ENCODE peak calls at places on chromosomes 12 and 14, in eight cellular contexts. One of them, this sample, is unnamed.

GRCh38 chr12:127628655-127629054 is 638.3 kb upstream of the TMEM132C start:
- DNase-seq in right lobe of liver: no peak
- DNase-seq in A549: no peak
- DNase-seq in heart left ventricle: no peak
- DNase-seq in ovary: no peak
- DNase-seq in IMR-90: peak
- DNase-seq in K562: no peak
- DNase-seq in HCT116: no peak
- DNase-seq in this sample: no peak

GRCh38 chr12:13116971-13117370 is 13.5 kb upstream of the GSG1 start:
- DNase-seq in right lobe of liver: no peak
- DNase-seq in A549: no peak
- DNase-seq in heart left ventricle: no peak
- DNase-seq in ovary: no peak
- DNase-seq in IMR-90: no peak
- DNase-seq in K562: no peak
- DNase-seq in HCT116: no peak
- DNase-seq in this sample: no peak

GRCh38 chr12:81297606-81298005 is 219.7 kb downstream of the ACSS3 start:
- DNase-seq in right lobe of liver: no peak
- DNase-seq in A549: no peak
- DNase-seq in heart left ventricle: no peak
- DNase-seq in ovary: no peak
- DNase-seq in IMR-90: no peak
- DNase-seq in K562: no peak
- DNase-seq in HCT116: no peak
- DNase-seq in this sample: no peak

GRCh38 chr14:100307215-100308111 is 1.2 kb upstream of the SLC25A29 start:
- DNase-seq in right lobe of liver: no peak
- DNase-seq in A549: no peak
- DNase-seq in heart left ventricle: no peak
- DNase-seq in ovary: peak
- DNase-seq in IMR-90: peak
- DNase-seq in K562: peak
- DNase-seq in HCT116: no peak
- DNase-seq in this sample: peak

GRCh38 chr12:131989021-131989420 is 39.3 kb downstream of the EP400 start:
- DNase-seq in right lobe of liver: peak
- DNase-seq in A549: no peak
- DNase-seq in heart left ventricle: no peak
- DNase-seq in ovary: no peak
- DNase-seq in IMR-90: no peak
- DNase-seq in K562: no peak
- DNase-seq in HCT116: no peak
- DNase-seq in this sample: no peak

GRCh38 chr14:32327255-32327961 is 1.7 kb upstream of the AKAP6 start:
- DNase-seq in right lobe of liver: no peak
- DNase-seq in A549: no peak
- DNase-seq in heart left ventricle: no peak
- DNase-seq in ovary: no peak
- DNase-seq in IMR-90: no peak
- DNase-seq in K562: no peak
- DNase-seq in HCT116: no peak
- DNase-seq in this sample: no peak

GRCh38 chr12:132246997-132247717 is 82.2 kb downstream of the GALNT9 start:
- DNase-seq in right lobe of liver: no peak
- DNase-seq in A549: no peak
- DNase-seq in heart left ventricle: no peak
- DNase-seq in ovary: no peak
- DNase-seq in IMR-90: no peak
- DNase-seq in K562: no peak
- DNase-seq in HCT116: no peak
- DNase-seq in this sample: no peak

GRCh38 chr12:105698047-105698446 is 367.6 kb downstream of the C12orf75 start:
- DNase-seq in right lobe of liver: no peak
- DNase-seq in A549: no peak
- DNase-seq in heart left ventricle: no peak
- DNase-seq in ovary: no peak
- DNase-seq in IMR-90: no peak
- DNase-seq in K562: no peak
- DNase-seq in HCT116: no peak
- DNase-seq in this sample: no peak

GRCh38 chr12:86801439-86801838 is 545.2 kb upstream of the MGAT4C start:
- DNase-seq in right lobe of liver: no peak
- DNase-seq in A549: no peak
- DNase-seq in heart left ventricle: no peak
- DNase-seq in ovary: no peak
- DNase-seq in IMR-90: no peak
- DNase-seq in K562: no peak
- DNase-seq in HCT116: peak
- DNase-seq in this sample: no peak

GRCh38 chr14:64818151-64818550 is 61.6 kb downstream of the SPTB start:
- DNase-seq in right lobe of liver: no peak
- DNase-seq in A549: no peak
- DNase-seq in heart left ventricle: no peak
- DNase-seq in ovary: no peak
- DNase-seq in IMR-90: no peak
- DNase-seq in K562: no peak
- DNase-seq in HCT116: no peak
- DNase-seq in this sample: no peak

GRCh38 chr12:118682656-118683055 is 298.7 kb upstream of the SRRM4 start:
- DNase-seq in right lobe of liver: no peak
- DNase-seq in A549: no peak
- DNase-seq in heart left ventricle: no peak
- DNase-seq in ovary: no peak
- DNase-seq in IMR-90: no peak
- DNase-seq in K562: no peak
- DNase-seq in HCT116: no peak
- DNase-seq in this sample: no peak

GRCh38 chr12:126567016-126567415 is 1501.8 kb downstream of the AACS start:
- DNase-seq in right lobe of liver: no peak
- DNase-seq in A549: no peak
- DNase-seq in heart left ventricle: no peak
- DNase-seq in ovary: no peak
- DNase-seq in IMR-90: no peak
- DNase-seq in K562: no peak
- DNase-seq in HCT116: no peak
- DNase-seq in this sample: no peak

GRCh38 chr14:75401356-75401755 is 26.5 kb upstream of the JDP2 start:
- DNase-seq in right lobe of liver: no peak
- DNase-seq in A549: no peak
- DNase-seq in heart left ventricle: peak
- DNase-seq in ovary: peak
- DNase-seq in IMR-90: peak
- DNase-seq in K562: no peak
- DNase-seq in HCT116: no peak
- DNase-seq in this sample: peak

GRCh38 chr14:101972126-101972785 is 7.9 kb downstream of the DYNC1H1 start:
- DNase-seq in right lobe of liver: peak
- DNase-seq in A549: peak
- DNase-seq in heart left ventricle: peak
- DNase-seq in ovary: peak
- DNase-seq in IMR-90: peak
- DNase-seq in K562: peak
- DNase-seq in HCT116: peak
- DNase-seq in this sample: peak

GRCh38 chr14:102622262-102622885 is 29.9 kb downstream of the RCOR1 start:
- DNase-seq in right lobe of liver: no peak
- DNase-seq in A549: no peak
- DNase-seq in heart left ventricle: no peak
- DNase-seq in ovary: no peak
- DNase-seq in IMR-90: no peak
- DNase-seq in K562: no peak
- DNase-seq in HCT116: no peak
- DNase-seq in this sample: peak

GRCh38 chr12:58812229-58812628 is 108.1 kb downstream of the LRIG3 start:
- DNase-seq in right lobe of liver: no peak
- DNase-seq in A549: no peak
- DNase-seq in heart left ventricle: no peak
- DNase-seq in ovary: no peak
- DNase-seq in IMR-90: no peak
- DNase-seq in K562: no peak
- DNase-seq in HCT116: no peak
- DNase-seq in this sample: no peak

GRCh38 chr14:100739306-100739705 is 12.6 kb downstream of the DLK1 start:
- DNase-seq in right lobe of liver: peak
- DNase-seq in A549: no peak
- DNase-seq in heart left ventricle: peak
- DNase-seq in ovary: peak
- DNase-seq in IMR-90: no peak
- DNase-seq in K562: no peak
- DNase-seq in HCT116: no peak
- DNase-seq in this sample: peak

GRCh38 chr12:1635656-1636055 is 6.6 kb downstream of the WNT5B start:
- DNase-seq in right lobe of liver: no peak
- DNase-seq in A549: no peak
- DNase-seq in heart left ventricle: no peak
- DNase-seq in ovary: no peak
- DNase-seq in IMR-90: no peak
- DNase-seq in K562: no peak
- DNase-seq in HCT116: no peak
- DNase-seq in this sample: no peak
- TF ChIP-seq POLR2A in right lobe of liver: no peak
- TF ChIP-seq POLR2A in A549: no peak
- TF ChIP-seq POLR2A in heart left ventricle: no peak
- TF ChIP-seq POLR2A in ovary: no peak
- TF ChIP-seq POLR2A in IMR-90: no peak
- TF ChIP-seq POLR2A in K562: no peak
- TF ChIP-seq POLR2A in HCT116: no peak
- TF ChIP-seq POLR2A in this sample: no peak

GRCh38 chr12:71010143-71010479 is 89.6 kb upstream of the PTPRR start:
- DNase-seq in right lobe of liver: no peak
- DNase-seq in A549: no peak
- DNase-seq in heart left ventricle: no peak
- DNase-seq in ovary: no peak
- DNase-seq in IMR-90: no peak
- DNase-seq in K562: no peak
- DNase-seq in HCT116: no peak
- DNase-seq in this sample: no peak
- H3K4me3 ChIP-seq in right lobe of liver: no peak
- H3K4me3 ChIP-seq in A549: no peak
- H3K4me3 ChIP-seq in heart left ventricle: no peak
- H3K4me3 ChIP-seq in ovary: no peak
- H3K4me3 ChIP-seq in IMR-90: no peak
- H3K4me3 ChIP-seq in K562: no peak
- H3K4me3 ChIP-seq in HCT116: no peak
- H3K4me3 ChIP-seq in this sample: no peak

GRCh38 chr14:23557521-23557920 is 1.4 kb downstream of the THTPA start:
- DNase-seq in right lobe of liver: no peak
- DNase-seq in A549: no peak
- DNase-seq in heart left ventricle: no peak
- DNase-seq in ovary: no peak
- DNase-seq in IMR-90: no peak
- DNase-seq in K562: no peak
- DNase-seq in HCT116: no peak
- DNase-seq in this sample: no peak
- TF ChIP-seq POLR2A in right lobe of liver: no peak
- TF ChIP-seq POLR2A in A549: no peak
- TF ChIP-seq POLR2A in heart left ventricle: no peak
- TF ChIP-seq POLR2A in ovary: no peak
- TF ChIP-seq POLR2A in IMR-90: no peak
- TF ChIP-seq POLR2A in K562: no peak
- TF ChIP-seq POLR2A in HCT116: no peak
- TF ChIP-seq POLR2A in this sample: no peak

GRCh38 chr12:42585846-42586226 is 3.7 kb downstream of the PRICKLE1 start:
- DNase-seq in right lobe of liver: no peak
- DNase-seq in A549: no peak
- DNase-seq in heart left ventricle: no peak
- DNase-seq in ovary: no peak
- DNase-seq in IMR-90: no peak
- DNase-seq in K562: no peak
- DNase-seq in HCT116: no peak
- DNase-seq in this sample: no peak

GRCh38 chr12:42586268-42586667 is 3.3 kb downstream of the PRICKLE1 start:
- DNase-seq in right lobe of liver: no peak
- DNase-seq in A549: no peak
- DNase-seq in heart left ventricle: no peak
- DNase-seq in ovary: no peak
- DNase-seq in IMR-90: no peak
- DNase-seq in K562: no peak
- DNase-seq in HCT116: no peak
- DNase-seq in this sample: no peak

GRCh38 chr12:42588308-42588836 is 1.2 kb downstream of the PRICKLE1 start:
- DNase-seq in right lobe of liver: no peak
- DNase-seq in A549: no peak
- DNase-seq in heart left ventricle: no peak
- DNase-seq in ovary: no peak
- DNase-seq in IMR-90: peak
- DNase-seq in K562: no peak
- DNase-seq in HCT116: no peak
- DNase-seq in this sample: no peak

GRCh38 chr12:42588981-42589464 is 523 bp downstream of the PRICKLE1 start:
- DNase-seq in right lobe of liver: no peak
- DNase-seq in A549: peak
- DNase-seq in heart left ventricle: peak
- DNase-seq in ovary: peak
- DNase-seq in IMR-90: peak
- DNase-seq in K562: peak
- DNase-seq in HCT116: no peak
- DNase-seq in this sample: peak

GRCh38 chr12:42587564-42588307 is 1.8 kb downstream of the PRICKLE1 start:
- DNase-seq in right lobe of liver: no peak
- DNase-seq in A549: no peak
- DNase-seq in heart left ventricle: no peak
- DNase-seq in ovary: no peak
- DNase-seq in IMR-90: peak
- DNase-seq in K562: no peak
- DNase-seq in HCT116: no peak
- DNase-seq in this sample: no peak
- H3K4me3 ChIP-seq in right lobe of liver: no peak
- H3K4me3 ChIP-seq in A549: no peak
- H3K4me3 ChIP-seq in heart left ventricle: peak
- H3K4me3 ChIP-seq in ovary: peak
- H3K4me3 ChIP-seq in IMR-90: peak
- H3K4me3 ChIP-seq in K562: no peak
- H3K4me3 ChIP-seq in HCT116: no peak
- H3K4me3 ChIP-seq in this sample: no peak

GRCh38 chr12:49368240-49368600 is 958 bp downstream of the SPATS2 start:
- DNase-seq in right lobe of liver: no peak
- DNase-seq in A549: no peak
- DNase-seq in heart left ventricle: no peak
- DNase-seq in ovary: no peak
- DNase-seq in IMR-90: no peak
- DNase-seq in K562: no peak
- DNase-seq in HCT116: no peak
- DNase-seq in this sample: no peak

GRCh38 chr12:49369723-49370145 is 2.5 kb downstream of the SPATS2 start:
- DNase-seq in right lobe of liver: no peak
- DNase-seq in A549: peak
- DNase-seq in heart left ventricle: no peak
- DNase-seq in ovary: peak
- DNase-seq in IMR-90: peak
- DNase-seq in K562: peak
- DNase-seq in HCT116: no peak
- DNase-seq in this sample: no peak

GRCh38 chr12:49365542-49365941 is 1.7 kb upstream of the SPATS2 start:
- DNase-seq in right lobe of liver: no peak
- DNase-seq in A549: no peak
- DNase-seq in heart left ventricle: no peak
- DNase-seq in ovary: no peak
- DNase-seq in IMR-90: peak
- DNase-seq in K562: peak
- DNase-seq in HCT116: no peak
- DNase-seq in this sample: no peak

GRCh38 chr12:49366652-49367380 is 446 bp upstream of the SPATS2 start:
- DNase-seq in right lobe of liver: peak
- DNase-seq in A549: peak
- DNase-seq in heart left ventricle: peak
- DNase-seq in ovary: peak
- DNase-seq in IMR-90: peak
- DNase-seq in K562: peak
- DNase-seq in HCT116: peak
- DNase-seq in this sample: peak

GRCh38 chr12:49367381-49368239 is at the start of gene SPATS2:
- DNase-seq in right lobe of liver: no peak
- DNase-seq in A549: no peak
- DNase-seq in heart left ventricle: peak
- DNase-seq in ovary: no peak
- DNase-seq in IMR-90: no peak
- DNase-seq in K562: no peak
- DNase-seq in HCT116: no peak
- DNase-seq in this sample: peak
- TF ChIP-seq POLR2A in right lobe of liver: peak
- TF ChIP-seq POLR2A in A549: peak
- TF ChIP-seq POLR2A in heart left ventricle: no peak
- TF ChIP-seq POLR2A in ovary: no peak
- TF ChIP-seq POLR2A in IMR-90: no peak
- TF ChIP-seq POLR2A in K562: no peak
- TF ChIP-seq POLR2A in HCT116: no peak
- TF ChIP-seq POLR2A in this sample: no peak

This sample was measured in lower leg skin.